ENCODE peak calls at places on chromosomes 5 and 9, in ten cellular contexts. O, J, K, A, W, H, M, L, I and T are unnamed samples.

GRCh38 chr5:142466195-142466951 is 141.6 kb upstream of the SPRY4 start:
- DNase-seq in O (no peak), J (no peak), K (no peak), A (no peak), W (no peak), H (peak), M (no peak), L (peak), I (peak), T (no peak)

GRCh38 chr9:117359910-117360309 is 54.9 kb downstream of the ASTN2 start:
- DNase-seq in O (no peak), J (no peak), K (no peak), A (no peak), W (no peak), H (no peak), M (no peak), L (no peak), I (no peak), T (no peak)

GRCh38 chr5:52065182-52065581 is 681.9 kb downstream of the ISL1 start:
- DNase-seq in O (no peak), J (no peak), K (no peak), A (no peak), W (no peak), H (no peak), M (no peak), L (no peak), I (no peak), T (no peak)

GRCh38 chr5:149212203-149212951 is 59.3 kb upstream of the AFAP1L1 start:
- DNase-seq in O (no peak), J (no peak), K (no peak), A (no peak), W (no peak), H (no peak), M (no peak), L (peak), I (no peak), T (no peak)

GRCh38 chr5:120098902-120099301 is 365.2 kb upstream of the PRR16 start:
- DNase-seq in O (no peak), J (no peak), K (no peak), A (no peak), W (no peak), H (no peak), M (no peak), L (peak), I (no peak), T (no peak)

GRCh38 chr5:459562-460412 is 16.8 kb downstream of the EXOC3 start:
- DNase-seq in O (no peak), J (no peak), K (no peak), A (no peak), W (peak), H (no peak), M (peak), L (no peak), I (peak), T (no peak)

GRCh38 chr5:78543292-78543691 is 105.3 kb downstream of the LHFPL2 start:
- DNase-seq in O (no peak), J (no peak), K (no peak), A (no peak), W (no peak), H (no peak), M (no peak), L (no peak), I (no peak), T (no peak)

GRCh38 chr5:170821257-170821800 is 37.8 kb downstream of the GABRP start:
- DNase-seq in O (no peak), J (no peak), K (no peak), A (no peak), W (no peak), H (no peak), M (no peak), L (no peak), I (no peak), T (no peak)

GRCh38 chr5:172793577-172794488 is 22.8 kb upstream of the DUSP1 start:
- DNase-seq in O (no peak), J (no peak), K (no peak), A (no peak), W (no peak), H (peak), M (no peak), L (peak), I (peak), T (no peak)
- TF ChIP-seq POLR2A in O (no peak), J (no peak), K (no peak), A (no peak), W (no peak), H (no peak), M (no peak), L (peak), I (no peak), T (no peak)

GRCh38 chr9:35111006-35111933 is 4.4 kb downstream of the ATOSB start:
- DNase-seq in O (peak), J (peak), K (peak), A (peak), W (peak), H (peak), M (peak), L (peak), I (peak), T (peak)
- TF ChIP-seq POLR2A in O (peak), J (no peak), K (peak), A (peak), W (peak), H (peak), M (peak), L (peak), I (peak), T (no peak)

GRCh38 chr9:137605146-137606004 is at the start of gene ARRDC1:
- DNase-seq in O (peak), J (peak), K (peak), A (peak), W (peak), H (peak), M (peak), L (peak), I (peak), T (peak)
- TF ChIP-seq POLR2A in O (no peak), J (peak), K (peak), A (peak), W (peak), H (peak), M (peak), L (peak), I (peak), T (peak)

GRCh38 chr5:147403659-147404640 is 105.9 kb downstream of the DPYSL3 start:
- DNase-seq in O (peak), J (peak), K (peak), A (no peak), W (peak), H (no peak), M (no peak), L (peak), I (no peak), T (peak)
- TF ChIP-seq POLR2A in O (no peak), J (no peak), K (no peak), A (no peak), W (no peak), H (no peak), M (no peak), L (peak), I (no peak), T (no peak)

DNA sequence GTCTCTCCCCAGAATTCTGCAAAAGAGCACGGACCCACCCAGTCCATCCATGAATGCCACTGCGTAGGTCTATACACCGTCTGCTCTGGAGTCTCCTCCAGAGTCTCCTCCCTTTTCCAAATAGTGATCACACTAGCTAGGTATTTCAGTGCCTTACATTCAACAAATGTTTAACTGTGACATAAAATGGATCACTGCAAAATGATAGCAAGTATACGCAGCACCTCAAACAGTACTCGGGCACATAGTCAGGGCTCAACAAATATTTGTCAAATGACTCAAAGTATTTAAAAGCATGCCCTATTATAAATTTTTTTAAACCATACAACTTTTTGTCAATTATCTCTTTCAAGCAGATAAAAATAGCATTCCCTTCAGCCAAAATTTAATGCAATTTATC is 60.5 kb downstream of the TLE1 start:
- DNase-seq in O (no peak), J (no peak), K (no peak), A (no peak), W (no peak), H (no peak), M (no peak), L (peak), I (no peak), T (no peak)
- TF ChIP-seq POLR2A in O (no peak), J (no peak), K (no peak), A (no peak), W (no peak), H (no peak), M (no peak), L (no peak), I (no peak), T (no peak)